ENCODE peak calls at places on chromosome 17, in five cellular contexts. N, Z, D, Q and B are unnamed samples.

GRCh38 chr17:46868689-46869187 is 17.4 kb downstream of the WNT9B start:
- DNase-seq in D (no peak), N (no peak), Z (no peak), Q (peak), B (no peak)

GRCh38 chr17:50290074-50290702 is 15.9 kb downstream of the TMEM92 start:
- DNase-seq in N (peak), Z (no peak), Q (peak), D (peak), B (no peak)

GRCh38 chr17:36509272-36509985 is 22.9 kb downstream of the ZNHIT3 start:
- DNase-seq in D (no peak), Q (no peak), N (no peak), Z (no peak), B (no peak)

GRCh38 chr17:6853764-6854442 is 22.4 kb upstream of the TEKT1 start:
- DNase-seq in N (no peak), D (no peak), Z (peak), Q (peak), B (no peak)

GRCh38 chr17:77085916-77086432 is 54.8 kb upstream of the SEC14L1 start:
- DNase-seq in Z (no peak), D (no peak), N (peak), Q (no peak), B (no peak)

GRCh38 chr17:63476857-63477470 is at the start of gene ACE:
- DNase-seq in N (peak), Q (peak), Z (peak), D (no peak), B (no peak)

GRCh38 chr17:51189628-51190027 is 23.4 kb downstream of the NME2 start:
- DNase-seq in D (no peak), N (peak), Z (no peak), Q (no peak), B (no peak)

GRCh38 chr17:43392397-43392796 is 6.4 kb upstream of the ARL4D start:
- DNase-seq in N (no peak), Q (no peak), Z (no peak), D (no peak), B (no peak)

GRCh38 chr17:22463110-22463850 is 771.0 kb downstream of the KCNJ18 start:
- DNase-seq in Z (no peak), N (no peak), Q (no peak), D (no peak), B (no peak)

GRCh38 chr17:69870751-69871199 is 204.2 kb upstream of the KCNJ16 start:
- DNase-seq in Q (peak), Z (no peak), N (peak), D (no peak), B (no peak)

GRCh38 chr17:6187836-6188235 is 117.7 kb downstream of the WSCD1 start:
- DNase-seq in Z (no peak), N (no peak), D (no peak), Q (no peak), B (no peak)

GRCh38 chr17:82228842-82229685 is at the start of gene SLC16A3:
- DNase-seq in Z (no peak), Q (peak), N (peak), D (no peak), B (no peak)

GRCh38 chr17:18182978-18183333 is 672 bp upstream of the ALKBH5 start:
- DNase-seq in Q (peak), N (peak), Z (peak), D (peak), B (no peak)

GRCh38 chr17:77453613-77454559 is 313.1 kb downstream of the SEC14L1 start:
- DNase-seq in Q (no peak), D (no peak), N (peak), Z (no peak), B (no peak)

GRCh38 chr17:337866-338265 is 14.7 kb downstream of the RPH3AL start:
- DNase-seq in N (no peak), Z (peak), D (no peak), Q (no peak), B (no peak)

GRCh38 chr17:73952136-73952497 is 251.4 kb upstream of the RPL38 start:
- DNase-seq in D (no peak), Q (no peak), Z (peak), N (no peak), B (no peak)

GRCh38 chr17:20010886-20011402 is 1.8 kb downstream of the SPECC1 start:
- DNase-seq in Q (no peak), Z (no peak), D (no peak), N (no peak), B (no peak)

GRCh38 chr17:73536700-73537680 is 107.3 kb downstream of the SDK2 start:
- DNase-seq in Q (no peak), D (no peak), Z (no peak), N (no peak), B (no peak)

GRCh38 chr17:76485569-76485968 is 15.7 kb downstream of the RHBDF2 start:
- DNase-seq in Q (no peak), N (peak), Z (no peak), D (no peak), B (no peak)

GRCh38 chr17:46759141-46759540 is 59.4 kb downstream of the WNT3 start:
- DNase-seq in N (no peak), D (no peak), Z (no peak), Q (no peak), B (no peak)

GRCh38 chr17:43169561-43170139 is 1.4 kb upstream of the NBR1 start:
- DNase-seq in Z (no peak), Q (peak), D (no peak), N (peak), B (no peak)

GRCh38 chr17:77423589-77424451 is 283.1 kb downstream of the SEC14L1 start:
- DNase-seq in Q (peak), Z (peak), D (peak), N (peak), B (no peak)

GRCh38 chr17:75260679-75261335 is 599 bp downstream of the GGA3 start:
- DNase-seq in D (no peak), Z (no peak), N (peak), Q (no peak), B (no peak)

GRCh38 chr17:12727881-12728280 is 61.4 kb upstream of the ARHGAP44 start:
- DNase-seq in N (no peak), D (no peak), Q (no peak), Z (no peak), B (no peak)

GRCh38 chr17:48608921-48609505 is 1.8 kb downstream of the HOXB7 start:
- DNase-seq in Z (no peak), D (no peak), N (no peak), Q (no peak), B (no peak)

GRCh38 chr17:44842748-44843147 is 4.9 kb upstream of the HIGD1B start:
- DNase-seq in Z (no peak), D (no peak), Q (no peak), N (no peak), B (no peak)

GRCh38 chr17:10151667-10152496 is 46.5 kb downstream of the GAS7 start:
- DNase-seq in N (no peak), D (no peak), Z (no peak), Q (no peak), B (no peak)

GRCh38 chr17:27338536-27338985 is 44.6 kb downstream of the WSB1 start:
- DNase-seq in D (no peak), Z (no peak), N (no peak), Q (no peak), B (no peak)

GRCh38 chr17:72336026-72336803 is 215.4 kb downstream of the SOX9 start:
- DNase-seq in Z (peak), N (no peak), Q (no peak), D (no peak), B (no peak)

GRCh38 chr17:17414316-17414937 is 62.4 kb upstream of the MED9 start:
- DNase-seq in D (no peak), N (no peak), Q (peak), Z (peak), B (no peak)

GRCh38 chr17:82372591-82373452 is 1.3 kb downstream of the UTS2R start:
- DNase-seq in Z (no peak), Q (no peak), D (no peak), N (no peak), B (no peak)